ENCODE peak calls at places on chromosomes 11 and 22, in seven cellular contexts. T, X, C, U, F, R and O are unnamed samples.
A peak's percentile ranks its signal among the peaks of the same experiment; 100 is the strongest.

GRCh38 chr22:37996515-37997246 is 12.3 kb upstream of the SOX10 start:
- DNase-seq in F (no peak), R (no peak), C (no peak), T (no peak), U (no peak), X (no peak), O (no peak)

GRCh38 chr11:73034330-73034729 is 107.8 kb downstream of the FCHSD2 start:
- DNase-seq in F (no peak), U (no peak), R (no peak), X (no peak), C (no peak), T (no peak), O (no peak)

GRCh38 chr11:65623177-65623576 is 7.6 kb downstream of the PCNX3 start:
- DNase-seq in C (no peak), T (no peak), X (no peak), U (no peak), F (no peak), R (no peak), O (no peak)

GRCh38 chr11:118609380-118610219 is 2.2 kb downstream of the PHLDB1 start:
- DNase-seq in F (no peak), X (no peak), R (peak; percentile 38), C (no peak), U (no peak), T (no peak), O (peak; percentile 73)

GRCh38 chr11:118634435-118635236 is 27.2 kb downstream of the PHLDB1 start:
- DNase-seq in R (no peak), X (no peak), T (peak; percentile 86), F (peak; percentile 83), C (peak; percentile 88), U (peak; percentile 69), O (peak; percentile 96)

GRCh38 chr22:23555118-23555517 is 25.0 kb downstream of the IGLL1 start:
- DNase-seq in T (no peak), C (no peak), R (no peak), U (no peak), X (no peak), F (no peak), O (no peak)

GRCh38 chr11:122737951-122738693 is 82.6 kb downstream of the UBASH3B start:
- DNase-seq in U (no peak), T (peak; percentile 72), F (no peak), X (no peak), R (no peak), C (no peak), O (no peak)

GRCh38 chr22:37112084-37112728 is 2.7 kb upstream of the TMPRSS6 start:
- DNase-seq in U (no peak), F (no peak), T (no peak), C (no peak), X (no peak), R (no peak), O (no peak)

GRCh38 chr11:41494716-41495115 is 35.3 kb upstream of the LRRC4C start:
- DNase-seq in T (no peak), X (no peak), U (no peak), R (no peak), F (no peak), C (no peak), O (no peak)

GRCh38 chr11:125404811-125405481 is 91.1 kb downstream of the FEZ1 start:
- DNase-seq in X (peak; percentile 21), T (peak; percentile 50), C (peak; percentile 63), F (peak; percentile 76), U (peak; percentile 57), R (peak; percentile 71), O (peak; percentile 94)

GRCh38 chr11:727281-727701 is 20.0 kb upstream of the TALDO1 start:
- DNase-seq in X (no peak), F (no peak), R (no peak), U (no peak), T (no peak), C (no peak), O (no peak)

GRCh38 chr11:66844496-66845142 is 1.4 kb downstream of the RCE1 start:
- DNase-seq in T (no peak), F (no peak), X (no peak), R (no peak), U (no peak), C (no peak), O (peak; percentile 55)

GRCh38 chr11:9030601-9031000 is 26.8 kb upstream of the NRIP3 start:
- DNase-seq in T (no peak), C (no peak), R (no peak), F (no peak), X (no peak), U (no peak), O (no peak)

GRCh38 chr11:79040348-79040747 is 400.5 kb downstream of the TENM4 start:
- DNase-seq in C (no peak), U (no peak), R (no peak), T (peak; percentile 17), F (no peak), X (no peak), O (no peak)

GRCh38 chr22:32574397-32574796 is 99.8 kb downstream of the FBXO7 start:
- DNase-seq in C (no peak), R (no peak), X (no peak), F (no peak), U (no peak), T (no peak), O (no peak)

GRCh38 chr11:57515332-57516060 is at the start of gene SLC43A1:
- DNase-seq in T (peak; percentile 46), C (peak; percentile 58), F (peak; percentile 71), X (no peak), R (peak; percentile 13), U (peak; percentile 43), O (peak; percentile 72)

GRCh38 chr22:29183971-29184595 is 21.6 kb upstream of the EMID1 start:
- DNase-seq in T (no peak), X (no peak), C (no peak), R (no peak), F (no peak), U (no peak), O (no peak)

GRCh38 chr11:3216027-3216525 is 2.5 kb downstream of the MRGPRG start:
- DNase-seq in F (peak; percentile 3), R (no peak), U (no peak), T (no peak), C (peak; percentile 1), X (no peak), O (peak; percentile 47)

GRCh38 chr11:75477614-75477935 is 44.6 kb upstream of the KLHL35 start:
- DNase-seq in U (no peak), F (no peak), T (no peak), R (no peak), X (no peak), C (no peak), O (no peak)

GRCh38 chr11:70477607-70478006 is 79.3 kb downstream of the CTTN start:
- DNase-seq in R (no peak), C (no peak), X (no peak), F (peak; percentile 39), T (no peak), U (no peak), O (no peak)

GRCh38 chr22:50660306-50660705 is 12.3 kb upstream of the SHANK3 start:
- DNase-seq in C (no peak), R (no peak), U (no peak), T (no peak), X (no peak), F (no peak), O (no peak)

GRCh38 chr22:20761536-20761935 is 12.4 kb upstream of the SERPIND1 start:
- DNase-seq in X (no peak), T (no peak), U (no peak), C (no peak), R (no peak), F (no peak), O (no peak)

GRCh38 chr11:121473064-121473777 is 20.5 kb upstream of the SORL1-AS1 start:
- DNase-seq in T (no peak), U (no peak), X (no peak), F (no peak), R (no peak), C (no peak), O (no peak)

GRCh38 chr22:37484115-37485005 is 1.8 kb downstream of the MFNG start:
- DNase-seq in R (peak; percentile 77), F (peak; percentile 80), C (peak; percentile 83), U (peak; percentile 55), T (no peak), X (no peak), O (no peak)

GRCh38 chr11:124625504-124626168 is 3.0 kb downstream of the TBRG1 start:
- DNase-seq in C (no peak), U (no peak), T (no peak), X (no peak), R (no peak), F (no peak), O (no peak)

DNA sequence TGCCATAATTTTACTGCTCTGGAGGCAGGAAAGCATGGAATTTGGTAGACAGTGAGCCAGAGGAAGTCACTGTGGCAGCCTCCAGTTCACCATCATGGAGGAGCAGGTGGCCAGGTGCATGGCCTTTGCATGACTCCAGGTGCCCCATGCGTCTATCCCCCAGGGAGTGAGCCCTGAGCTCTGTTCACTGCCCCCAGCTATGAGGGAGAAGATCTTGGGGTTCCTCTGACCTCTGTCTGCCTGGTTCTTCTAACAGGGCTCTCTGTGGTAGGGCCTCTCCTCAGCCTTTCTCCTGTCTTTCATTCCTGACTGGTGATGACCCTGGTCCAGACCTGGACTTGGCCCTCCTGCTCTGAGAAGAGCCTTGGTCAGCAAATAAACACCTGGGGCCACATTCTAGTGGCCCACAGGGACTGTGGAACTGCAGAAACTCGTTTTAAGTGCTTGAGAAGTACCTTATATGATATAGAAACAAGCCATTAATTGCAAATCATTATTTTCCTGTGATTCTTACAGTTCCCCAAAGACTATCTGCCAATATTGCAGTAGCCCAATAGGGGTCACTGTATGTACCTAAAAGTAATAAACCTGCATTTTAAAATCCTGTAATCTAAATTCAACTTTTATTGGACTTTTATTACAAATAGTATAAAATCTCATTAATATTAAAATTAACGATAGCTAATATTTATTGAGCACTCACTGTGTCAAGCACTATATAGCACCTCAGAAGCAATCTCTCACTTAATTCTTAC is 120.0 kb upstream of the SYT13 start:
- DNase-seq in R (no peak), F (no peak), X (no peak), T (peak; percentile 23), C (no peak), U (no peak), O (no peak)
- TF ChIP-seq CTCF in R (no peak), F (peak; percentile 61), X (peak; percentile 55), T (peak; percentile 54), C (peak; percentile 10), U (peak; percentile 14), O (peak; percentile 84)

GRCh38 chr22:19607198-19608113 is 83.2 kb upstream of the CLDN5 start:
- DNase-seq in F (no peak), C (peak; percentile 25), X (no peak), U (no peak), R (peak; percentile 21), T (peak; percentile 78), O (no peak)
- H3K27ac ChIP-seq in F (no peak overlapping the region), C (no peak overlapping the region), X (no peak overlapping the region), U (no peak overlapping the region), R (no peak overlapping the region), T (peak overlapping the region; percentile 81), O (no peak overlapping the region)

DNA sequence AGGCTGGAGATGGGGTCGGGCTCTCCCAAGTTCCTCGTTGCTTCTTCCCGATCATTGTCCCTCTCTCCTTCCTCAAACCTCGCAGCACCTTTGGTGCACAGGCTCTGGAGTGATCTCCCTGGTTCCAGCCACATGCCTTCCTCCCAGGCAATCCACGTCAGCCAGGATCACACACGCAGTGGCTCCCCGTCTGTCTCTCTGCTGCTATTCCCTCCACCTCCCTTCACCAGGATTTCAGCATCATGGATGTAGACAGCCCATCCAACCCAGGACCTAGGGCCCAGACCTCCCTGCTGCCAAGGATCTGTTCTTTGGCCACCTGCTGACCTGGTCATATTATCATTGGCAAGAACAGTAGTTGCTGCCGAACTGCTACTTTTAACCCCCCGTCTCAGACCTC is 40.1 kb downstream of the RBX1 start:
- DNase-seq in R (no peak), C (no peak), F (no peak), U (no peak), X (no peak), T (no peak), O (no peak)
- TF ChIP-seq CTCF in R (no peak), C (no peak), F (no peak), U (no peak), X (no peak), T (no peak), O (no peak)

GRCh38 chr11:38182126-38182907 is 1584.3 kb upstream of the RAG2 start:
- DNase-seq in X (no peak), F (no peak), U (no peak), T (no peak), R (no peak), C (no peak), O (no peak)
- H3K27ac ChIP-seq in X (no peak overlapping the region), F (peak overlapping the region; percentile 17), U (no peak overlapping the region), T (no peak overlapping the region), R (no peak overlapping the region), C (no peak overlapping the region), O (no peak overlapping the region)